ENCODE peak calls at places on chromosome 11, in eight cellular contexts. P is A549, G is testis, S is GM23338, D is tibial artery, I is cardiac muscle cell, V is keratinocyte, Y is fibroblast of lung. R is an unnamed sample. For H3K4me1, the result is how much of the 10 kb centered on the place peaks cover.

GRCh38 chr11:116439480-116439759 is 333.4 kb downstream of the BUD13 start:
- DNase-seq in S (no peak), D (no peak), P (no peak), I (no peak), V (no peak), Y (no peak), G (no peak), R (no peak)

GRCh38 chr11:46465683-46466082 is 74.1 kb upstream of the CHRM4 start:
- DNase-seq in V (no peak), G (no peak), I (no peak), D (no peak), Y (no peak), P (no peak), S (no peak), R (no peak)

GRCh38 chr11:112005422-112006094 is 19.6 kb upstream of the DLAT start:
- DNase-seq in S (no peak), P (no peak), G (no peak), I (no peak), D (no peak), Y (no peak), V (no peak), R (no peak)

GRCh38 chr11:47204633-47204989 is 10.2 kb upstream of the DDB2 start:
- DNase-seq in V (no peak), Y (peak), S (peak), P (peak), G (no peak), I (peak), D (no peak), R (peak)

GRCh38 chr11:69601346-69601975 is 39.5 kb upstream of the CCND1 start:
- DNase-seq in Y (no peak), I (no peak), V (no peak), D (no peak), S (no peak), P (no peak), G (no peak), R (no peak)

GRCh38 chr11:17781221-17781620 is 46.6 kb downstream of the KCNC1 start:
- DNase-seq in V (peak), P (no peak), I (no peak), D (no peak), G (no peak), S (no peak), Y (no peak), R (no peak)

GRCh38 chr11:26841818-26842457 is 120.1 kb upstream of the SLC5A12 start:
- DNase-seq in D (no peak), Y (peak), P (no peak), V (no peak), S (no peak), G (no peak), I (peak), R (no peak)

GRCh38 chr11:31803813-31804438 is 7.2 kb downstream of the PAX6 start:
- DNase-seq in S (peak), I (no peak), P (no peak), V (no peak), Y (peak), D (no peak), G (no peak), R (no peak)

GRCh38 chr11:45105233-45105992 is 41.0 kb upstream of the PRDM11 start:
- DNase-seq in S (peak), P (peak), I (peak), V (no peak), G (peak), D (peak), Y (peak), R (peak)

GRCh38 chr11:19428206-19429001 is 187.7 kb upstream of the E2F8 start:
- DNase-seq in Y (no peak), G (no peak), I (no peak), S (peak), P (peak), V (no peak), D (no peak), R (no peak)

GRCh38 chr11:199004-199581 is 6.2 kb downstream of the SCGB1C1 start:
- DNase-seq in Y (no peak), S (no peak), P (no peak), D (peak), G (peak), V (no peak), I (no peak), R (no peak)

DNA sequence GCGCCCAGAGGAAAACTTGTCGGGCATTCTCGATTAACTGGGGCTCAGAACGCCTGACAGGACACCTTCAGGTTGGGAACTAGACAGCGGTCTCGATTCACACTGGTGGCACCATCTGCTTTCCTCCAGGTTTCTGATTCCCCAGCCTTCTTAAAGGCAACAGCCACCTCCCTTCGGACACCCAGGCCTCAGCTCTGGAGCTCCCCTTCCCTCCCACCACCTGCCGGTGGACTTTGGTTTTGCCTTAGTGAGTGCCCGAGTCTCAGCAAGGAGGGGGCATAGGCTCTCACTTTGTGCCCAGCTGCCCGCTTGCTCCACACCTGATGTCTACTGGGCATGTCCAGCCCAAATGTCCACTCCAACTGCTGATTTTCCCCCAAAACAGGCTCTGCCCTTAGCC is 110.4 kb upstream of the PARVA start:
- DNase-seq in I (no peak), S (peak), G (no peak), D (no peak), P (no peak), Y (no peak), V (no peak), R (no peak)
- TF ChIP-seq CTCF in I (no peak), S (no peak), G (no peak), D (no peak), P (no peak), Y (no peak), V (no peak), R (no peak)

GRCh38 chr11:1302461-1303073 is 6.9 kb downstream of the TOLLIP start:
- DNase-seq in I (no peak), Y (no peak), P (no peak), D (no peak), S (no peak), G (peak), V (no peak), R (no peak)
- H3K4me1 ChIP-seq in I (under half), Y (under half), P (half or more), D (under half), S (under half), G (half or more), V (under half), R (under half)

GRCh38 chr11:122101625-122102291 is 14.3 kb downstream of the BLID start:
- DNase-seq in V (no peak), I (peak), Y (peak), S (peak), P (no peak), D (peak), G (peak), R (peak)
- TF ChIP-seq CTCF in V (peak), I (peak), Y (peak), S (peak), P (no peak), D (peak), G (peak), R (peak)

GRCh38 chr11:75077316-75077715 is 19.4 kb downstream of the OR2AT4 start:
- DNase-seq in D (no peak), G (no peak), Y (no peak), S (no peak), P (no peak), I (no peak), V (no peak), R (peak)
- H3K4me1 ChIP-seq in D (under half), G (under half), Y (under half), S (under half), P (under half), I (under half), V (under half), R (under half)

DNA sequence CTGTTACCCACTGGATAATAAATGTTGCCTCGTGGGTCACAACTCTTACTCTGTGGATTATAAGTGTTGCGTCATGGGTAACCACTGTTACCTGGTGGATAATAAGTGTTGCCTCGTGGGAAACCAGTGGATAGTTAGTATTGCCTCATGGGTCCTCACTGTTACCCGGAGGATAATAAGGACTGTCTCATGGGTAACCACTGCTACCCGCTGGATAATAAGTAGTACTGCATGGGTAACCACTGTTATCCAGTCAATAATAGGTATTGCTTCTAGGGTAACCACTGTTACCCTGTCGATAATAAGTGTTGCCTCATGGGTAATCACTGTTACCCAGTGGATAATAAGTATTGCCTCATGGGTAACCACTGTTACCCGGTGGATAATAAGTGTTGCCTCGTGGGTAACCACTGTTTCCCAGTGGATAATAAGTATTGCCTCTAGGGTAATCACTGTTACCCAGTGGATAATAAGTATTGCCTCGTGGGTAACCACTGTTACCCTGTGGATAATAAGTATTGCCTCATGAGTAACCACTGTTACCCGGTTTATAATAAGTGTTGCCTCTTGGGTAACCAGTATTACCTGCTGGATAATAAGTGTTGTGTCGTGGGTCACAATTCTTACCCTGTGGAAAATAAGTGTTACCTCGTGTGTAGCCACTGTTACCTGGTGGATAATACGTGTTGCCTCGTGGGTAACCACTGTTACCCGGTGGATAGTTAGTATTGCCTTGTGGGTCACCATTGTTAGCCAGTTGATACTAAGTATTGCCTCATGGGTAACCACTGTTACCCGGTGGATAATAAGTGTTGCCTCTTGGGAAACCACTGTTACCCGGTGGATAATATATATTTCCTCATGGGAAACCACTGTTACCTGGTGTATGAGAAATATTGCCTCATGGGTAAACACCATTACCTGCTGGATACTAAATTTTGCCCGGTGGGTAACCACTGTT is 15.7 kb upstream of the NXPE4 start:
- DNase-seq in S (peak), Y (no peak), I (peak), G (no peak), V (no peak), P (peak), D (no peak), R (no peak)
- TF ChIP-seq CTCF in S (no peak), Y (no peak), I (no peak), G (no peak), V (no peak), P (no peak), D (no peak), R (no peak)

GRCh38 chr11:123122341-123122740 is 60.4 kb upstream of the HSPA8 start:
- DNase-seq in V (no peak), D (peak), I (peak), S (no peak), Y (peak), P (peak), G (no peak), R (peak)

GRCh38 chr11:123125169-123125568 is 63.2 kb upstream of the HSPA8 start:
- DNase-seq in V (no peak), G (no peak), I (no peak), D (no peak), P (no peak), Y (no peak), S (no peak), R (no peak)

DNA sequence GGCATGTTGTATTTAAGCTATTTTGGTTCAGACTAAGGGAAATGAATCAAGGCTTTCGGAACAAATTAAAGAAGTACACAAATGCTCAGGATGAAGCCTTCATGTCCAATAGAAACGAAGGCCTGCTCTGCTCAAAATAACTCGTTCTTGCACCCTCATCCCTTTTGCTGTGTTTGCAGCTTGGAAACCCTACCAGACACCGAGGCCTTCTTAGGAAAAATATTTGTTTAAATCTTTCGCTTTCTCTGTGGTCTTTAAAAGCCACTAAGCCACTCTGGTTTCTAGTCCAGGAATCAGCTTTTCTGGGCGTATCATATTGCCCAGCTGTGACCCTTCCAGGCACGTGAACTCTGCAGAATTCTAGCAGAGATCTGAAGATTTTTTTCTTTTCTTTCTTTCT is 60.9 kb upstream of the HSPA8 start:
- DNase-seq in V (no peak), Y (no peak), G (no peak), P (no peak), D (no peak), I (no peak), S (no peak), R (no peak)
- H3K4me1 ChIP-seq in V (under half), Y (under half), G (under half), P (under half), D (under half), I (under half), S (under half), R (under half)

DNA sequence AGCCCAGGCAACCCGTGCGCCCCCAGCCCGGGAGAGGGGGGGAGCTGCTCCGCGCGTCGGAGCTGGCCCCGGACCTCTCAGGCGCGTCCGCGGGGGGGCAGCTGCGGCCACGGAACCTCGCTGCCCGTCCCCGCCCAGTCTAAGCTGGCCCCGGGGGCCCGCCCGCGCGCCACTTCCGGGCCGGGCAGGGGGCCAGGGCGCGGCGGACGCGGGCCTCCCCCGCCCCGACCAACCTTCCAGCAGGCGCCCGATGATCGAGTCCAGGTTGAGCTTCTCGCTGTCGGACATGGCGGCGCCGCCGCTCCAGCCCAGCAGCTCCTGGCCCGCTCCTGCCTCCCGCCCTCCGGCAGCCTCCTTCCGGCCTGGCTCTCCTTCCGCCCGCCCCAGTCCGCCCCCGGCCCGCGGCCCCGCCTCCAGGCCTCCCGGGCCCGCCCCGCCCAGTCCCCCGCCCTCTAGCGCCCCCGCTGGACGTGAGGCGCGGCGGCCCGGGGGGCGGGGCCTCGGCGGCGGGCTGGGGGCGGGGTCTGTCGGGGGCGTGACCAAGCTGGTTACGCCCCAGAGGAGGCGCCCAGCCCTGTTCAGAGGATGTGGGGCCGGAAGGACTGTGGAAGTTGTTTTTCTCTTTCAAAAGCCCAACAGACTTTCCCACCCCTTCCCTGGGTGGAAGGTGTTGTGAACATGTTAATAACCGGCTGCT is at the start of gene PPP1CA:
- DNase-seq in S (peak), Y (peak), V (no peak), P (peak), I (peak), D (peak), G (peak), R (peak)
- TF ChIP-seq CTCF in S (no peak), Y (no peak), V (no peak), P (peak), I (peak), D (peak), G (peak), R (no peak)

GRCh38 chr11:108388576-108388975 is 78.8 kb downstream of the C11orf65 start:
- DNase-seq in S (no peak), D (no peak), V (no peak), P (no peak), Y (no peak), G (no peak), I (no peak), R (no peak)
- H3K4me1 ChIP-seq in S (under half), D (under half), V (under half), P (under half), Y (under half), G (under half), I (under half), R (under half)

GRCh38 chr11:8867856-8868705 is 42.9 kb upstream of the AKIP1 start:
- DNase-seq in D (no peak), V (no peak), G (no peak), P (no peak), S (no peak), I (peak), Y (peak), R (peak)

GRCh38 chr11:8872017-8872416 is 39.0 kb upstream of the AKIP1 start:
- DNase-seq in S (no peak), I (no peak), P (no peak), D (no peak), G (no peak), V (no peak), Y (no peak), R (no peak)

GRCh38 chr11:8873966-8874365 is 37.0 kb upstream of the AKIP1 start:
- DNase-seq in S (no peak), D (no peak), G (no peak), I (peak), P (no peak), Y (no peak), V (no peak), R (no peak)

GRCh38 chr11:8871283-8871775 is 39.7 kb upstream of the AKIP1 start:
- DNase-seq in G (peak), P (peak), V (no peak), D (peak), S (peak), Y (peak), I (peak), R (peak)

DNA sequence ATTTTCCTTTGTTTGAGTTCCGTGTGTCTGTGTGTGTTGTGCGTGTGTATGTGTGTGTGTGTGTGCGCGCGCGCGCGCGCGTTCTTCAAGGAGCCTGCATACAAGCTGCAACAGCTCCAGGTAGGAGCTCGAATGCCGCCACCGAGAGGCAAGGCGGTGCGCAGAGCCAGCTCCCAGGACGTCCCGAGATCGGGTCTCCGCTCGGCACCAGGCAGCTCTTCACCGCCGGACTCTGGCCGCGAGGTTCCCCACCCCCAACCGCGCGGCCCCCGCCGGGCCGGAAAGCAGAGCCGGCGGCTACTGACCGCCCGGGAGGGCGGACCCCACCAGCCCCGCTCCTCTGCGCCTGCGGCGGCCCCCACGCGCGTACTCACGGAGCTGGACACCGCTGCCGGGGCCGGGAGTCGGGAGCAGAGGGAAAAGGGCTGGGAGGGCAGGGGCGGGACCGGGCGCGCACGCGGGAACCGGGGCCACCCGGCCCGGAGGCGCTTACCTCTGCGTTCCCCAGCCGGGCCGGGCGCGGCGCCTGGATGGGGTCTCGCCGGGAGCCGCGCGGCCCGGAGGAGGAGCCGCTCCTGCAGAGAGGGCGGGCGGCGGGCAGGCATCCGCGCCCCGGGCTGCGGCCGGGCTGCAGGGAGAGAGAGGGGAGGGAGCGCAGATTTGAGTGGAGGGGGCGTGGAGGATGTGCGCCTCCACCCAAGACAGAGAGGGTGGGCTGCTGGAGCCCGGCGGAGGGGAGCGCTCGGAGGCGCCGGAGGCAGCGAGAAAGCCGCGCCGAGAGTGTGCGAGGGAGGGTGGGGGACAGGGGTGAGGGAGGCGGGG is 40.3 kb upstream of the AKIP1 start:
- DNase-seq in D (peak), V (peak), S (peak), P (peak), G (peak), Y (peak), I (peak), R (peak)
- TF ChIP-seq CTCF in D (no peak), V (peak), S (no peak), P (no peak), G (no peak), Y (no peak), I (no peak), R (no peak)